ENCODE peak calls at places on chromosomes 3 and 15, in seven cellular contexts. One of them, this sample, is unnamed.

GRCh38 chr3:104596551-104596950 is 770.2 kb upstream of the ALCAM start:
- DNase-seq in AG08396: peak; percentile 23
- DNase-seq in AG09319: peak; percentile 12
- DNase-seq in stimulated activated CD8-positive, alpha-beta memory T cell treated with anti-CD3 and anti-CD28 coated beads, Interleukin-4, amount 100 ng/mL, for 24 hours: no peak
- DNase-seq in fibroblast of mammary gland: peak; percentile 58
- DNase-seq in SK-MEL-5: peak; percentile 72
- DNase-seq in left ventricle myocardium inferior: no peak
- DNase-seq in this sample: peak; percentile 17

GRCh38 chr3:19256313-19256712 is 108.0 kb downstream of the KCNH8 start:
- DNase-seq in AG08396: no peak
- DNase-seq in AG09319: no peak
- DNase-seq in SK-MEL-5: no peak
- DNase-seq in stimulated activated CD8-positive, alpha-beta memory T cell treated with anti-CD3 and anti-CD28 coated beads, Interleukin-4, amount 100 ng/mL, for 24 hours: no peak
- DNase-seq in fibroblast of mammary gland: no peak
- DNase-seq in left ventricle myocardium inferior: no peak
- DNase-seq in this sample: no peak

GRCh38 chr3:26307805-26308204 is 314.8 kb upstream of the LRRC3B start:
- DNase-seq in stimulated activated CD8-positive, alpha-beta memory T cell treated with anti-CD3 and anti-CD28 coated beads, Interleukin-4, amount 100 ng/mL, for 24 hours: no peak
- DNase-seq in fibroblast of mammary gland: no peak
- DNase-seq in AG08396: no peak
- DNase-seq in AG09319: no peak
- DNase-seq in left ventricle myocardium inferior: no peak
- DNase-seq in SK-MEL-5: no peak
- DNase-seq in this sample: no peak

GRCh38 chr15:39939487-39940452 is 5.9 kb downstream of the EIF2AK4 start:
- DNase-seq in AG09319: no peak
- DNase-seq in AG08396: no peak
- DNase-seq in left ventricle myocardium inferior: peak; percentile 32
- DNase-seq in stimulated activated CD8-positive, alpha-beta memory T cell treated with anti-CD3 and anti-CD28 coated beads, Interleukin-4, amount 100 ng/mL, for 24 hours: no peak
- DNase-seq in SK-MEL-5: no peak
- DNase-seq in fibroblast of mammary gland: no peak
- DNase-seq in this sample: no peak

GRCh38 chr3:66208189-66208588 is 12.6 kb upstream of the SLC25A26 start:
- DNase-seq in fibroblast of mammary gland: no peak
- DNase-seq in left ventricle myocardium inferior: no peak
- DNase-seq in AG08396: no peak
- DNase-seq in SK-MEL-5: no peak
- DNase-seq in stimulated activated CD8-positive, alpha-beta memory T cell treated with anti-CD3 and anti-CD28 coated beads, Interleukin-4, amount 100 ng/mL, for 24 hours: no peak
- DNase-seq in AG09319: no peak
- DNase-seq in this sample: no peak

GRCh38 chr3:55585856-55586255 is 98.8 kb upstream of the WNT5A start:
- DNase-seq in AG09319: no peak
- DNase-seq in SK-MEL-5: no peak
- DNase-seq in fibroblast of mammary gland: no peak
- DNase-seq in stimulated activated CD8-positive, alpha-beta memory T cell treated with anti-CD3 and anti-CD28 coated beads, Interleukin-4, amount 100 ng/mL, for 24 hours: no peak
- DNase-seq in left ventricle myocardium inferior: no peak
- DNase-seq in AG08396: no peak
- DNase-seq in this sample: no peak

GRCh38 chr3:111572061-111572460 is 23.1 kb downstream of the ZBED2 start:
- DNase-seq in stimulated activated CD8-positive, alpha-beta memory T cell treated with anti-CD3 and anti-CD28 coated beads, Interleukin-4, amount 100 ng/mL, for 24 hours: no peak
- DNase-seq in fibroblast of mammary gland: no peak
- DNase-seq in left ventricle myocardium inferior: no peak
- DNase-seq in AG09319: no peak
- DNase-seq in AG08396: no peak
- DNase-seq in SK-MEL-5: no peak
- DNase-seq in this sample: no peak

GRCh38 chr15:51289290-51289689 is 49.1 kb downstream of the CYP19A1 start:
- DNase-seq in SK-MEL-5: no peak
- DNase-seq in stimulated activated CD8-positive, alpha-beta memory T cell treated with anti-CD3 and anti-CD28 coated beads, Interleukin-4, amount 100 ng/mL, for 24 hours: no peak
- DNase-seq in left ventricle myocardium inferior: no peak
- DNase-seq in fibroblast of mammary gland: no peak
- DNase-seq in AG08396: no peak
- DNase-seq in AG09319: no peak
- DNase-seq in this sample: no peak

GRCh38 chr3:49900491-49901153 is 3.1 kb downstream of the MST1R start:
- DNase-seq in left ventricle myocardium inferior: peak; percentile 34
- DNase-seq in AG09319: no peak
- DNase-seq in stimulated activated CD8-positive, alpha-beta memory T cell treated with anti-CD3 and anti-CD28 coated beads, Interleukin-4, amount 100 ng/mL, for 24 hours: no peak
- DNase-seq in SK-MEL-5: no peak
- DNase-seq in fibroblast of mammary gland: peak; percentile 8
- DNase-seq in AG08396: peak; percentile 84
- DNase-seq in this sample: no peak

GRCh38 chr3:186998937-186999368 is 68.6 kb downstream of the ST6GAL1 start:
- DNase-seq in SK-MEL-5: no peak
- DNase-seq in fibroblast of mammary gland: no peak
- DNase-seq in AG09319: no peak
- DNase-seq in stimulated activated CD8-positive, alpha-beta memory T cell treated with anti-CD3 and anti-CD28 coated beads, Interleukin-4, amount 100 ng/mL, for 24 hours: no peak
- DNase-seq in left ventricle myocardium inferior: no peak
- DNase-seq in AG08396: no peak
- DNase-seq in this sample: no peak

GRCh38 chr3:16028604-16029003 is 145.9 kb upstream of the GALNT15 start:
- DNase-seq in AG09319: no peak
- DNase-seq in fibroblast of mammary gland: peak; percentile 31
- DNase-seq in SK-MEL-5: no peak
- DNase-seq in stimulated activated CD8-positive, alpha-beta memory T cell treated with anti-CD3 and anti-CD28 coated beads, Interleukin-4, amount 100 ng/mL, for 24 hours: no peak
- DNase-seq in left ventricle myocardium inferior: no peak
- DNase-seq in AG08396: no peak
- DNase-seq in this sample: no peak

GRCh38 chr3:78140866-78141658 is 1101.2 kb downstream of the ROBO2 start:
- DNase-seq in AG08396: peak; percentile 44
- DNase-seq in AG09319: no peak
- DNase-seq in left ventricle myocardium inferior: no peak
- DNase-seq in stimulated activated CD8-positive, alpha-beta memory T cell treated with anti-CD3 and anti-CD28 coated beads, Interleukin-4, amount 100 ng/mL, for 24 hours: no peak
- DNase-seq in fibroblast of mammary gland: peak; percentile 24
- DNase-seq in SK-MEL-5: no peak
- DNase-seq in this sample: peak; percentile 55

GRCh38 chr15:69160976-69161877 is 792 bp downstream of the GLCE start:
- DNase-seq in stimulated activated CD8-positive, alpha-beta memory T cell treated with anti-CD3 and anti-CD28 coated beads, Interleukin-4, amount 100 ng/mL, for 24 hours: no peak
- DNase-seq in AG09319: no peak
- DNase-seq in SK-MEL-5: peak; percentile 59
- DNase-seq in left ventricle myocardium inferior: peak; percentile 44
- DNase-seq in fibroblast of mammary gland: peak; percentile 33
- DNase-seq in AG08396: peak; percentile 46
- DNase-seq in this sample: no peak

GRCh38 chr3:70096376-70097055 is 97.0 kb downstream of the SAMMSON start:
- DNase-seq in AG08396: no peak
- DNase-seq in SK-MEL-5: no peak
- DNase-seq in stimulated activated CD8-positive, alpha-beta memory T cell treated with anti-CD3 and anti-CD28 coated beads, Interleukin-4, amount 100 ng/mL, for 24 hours: no peak
- DNase-seq in left ventricle myocardium inferior: no peak
- DNase-seq in fibroblast of mammary gland: no peak
- DNase-seq in AG09319: no peak
- DNase-seq in this sample: no peak

GRCh38 chr15:77107531-77108355 is 36.8 kb upstream of the TSPAN3 start:
- DNase-seq in stimulated activated CD8-positive, alpha-beta memory T cell treated with anti-CD3 and anti-CD28 coated beads, Interleukin-4, amount 100 ng/mL, for 24 hours: no peak
- DNase-seq in SK-MEL-5: peak; percentile 68
- DNase-seq in fibroblast of mammary gland: peak; percentile 59
- DNase-seq in left ventricle myocardium inferior: peak; percentile 37
- DNase-seq in AG09319: no peak
- DNase-seq in AG08396: peak; percentile 61
- DNase-seq in this sample: no peak

GRCh38 chr3:118818386-118818785 is 216.3 kb downstream of the IGSF11 start:
- DNase-seq in fibroblast of mammary gland: peak; percentile 40
- DNase-seq in left ventricle myocardium inferior: no peak
- DNase-seq in SK-MEL-5: no peak
- DNase-seq in stimulated activated CD8-positive, alpha-beta memory T cell treated with anti-CD3 and anti-CD28 coated beads, Interleukin-4, amount 100 ng/mL, for 24 hours: no peak
- DNase-seq in AG08396: peak; percentile 36
- DNase-seq in AG09319: peak; percentile 37
- DNase-seq in this sample: no peak

GRCh38 chr15:52805351-52806283 is 15.5 kb upstream of the ONECUT1 start:
- DNase-seq in SK-MEL-5: no peak
- DNase-seq in fibroblast of mammary gland: no peak
- DNase-seq in left ventricle myocardium inferior: no peak
- DNase-seq in stimulated activated CD8-positive, alpha-beta memory T cell treated with anti-CD3 and anti-CD28 coated beads, Interleukin-4, amount 100 ng/mL, for 24 hours: no peak
- DNase-seq in AG09319: no peak
- DNase-seq in AG08396: no peak
- DNase-seq in this sample: no peak

GRCh38 chr3:54761661-54762060 is 166.2 kb downstream of the LRTM1 start:
- DNase-seq in AG09319: no peak
- DNase-seq in left ventricle myocardium inferior: no peak
- DNase-seq in AG08396: no peak
- DNase-seq in SK-MEL-5: no peak
- DNase-seq in fibroblast of mammary gland: no peak
- DNase-seq in stimulated activated CD8-positive, alpha-beta memory T cell treated with anti-CD3 and anti-CD28 coated beads, Interleukin-4, amount 100 ng/mL, for 24 hours: no peak
- DNase-seq in this sample: no peak

GRCh38 chr15:75097939-75098338 is 74.5 kb downstream of the PPCDC start:
- DNase-seq in fibroblast of mammary gland: no peak
- DNase-seq in stimulated activated CD8-positive, alpha-beta memory T cell treated with anti-CD3 and anti-CD28 coated beads, Interleukin-4, amount 100 ng/mL, for 24 hours: no peak
- DNase-seq in AG08396: no peak
- DNase-seq in AG09319: no peak
- DNase-seq in SK-MEL-5: no peak
- DNase-seq in left ventricle myocardium inferior: no peak
- DNase-seq in this sample: no peak

GRCh38 chr3:98651766-98652077 is 58.3 kb upstream of the CPOX start:
- DNase-seq in AG09319: no peak
- DNase-seq in left ventricle myocardium inferior: no peak
- DNase-seq in stimulated activated CD8-positive, alpha-beta memory T cell treated with anti-CD3 and anti-CD28 coated beads, Interleukin-4, amount 100 ng/mL, for 24 hours: no peak
- DNase-seq in SK-MEL-5: no peak
- DNase-seq in AG08396: no peak
- DNase-seq in fibroblast of mammary gland: no peak
- DNase-seq in this sample: no peak

GRCh38 chr3:15094187-15094875 is 4.6 kb downstream of the RBSN start:
- DNase-seq in fibroblast of mammary gland: no peak
- DNase-seq in SK-MEL-5: no peak
- DNase-seq in AG09319: no peak
- DNase-seq in AG08396: no peak
- DNase-seq in stimulated activated CD8-positive, alpha-beta memory T cell treated with anti-CD3 and anti-CD28 coated beads, Interleukin-4, amount 100 ng/mL, for 24 hours: no peak
- DNase-seq in left ventricle myocardium inferior: no peak
- DNase-seq in this sample: no peak

GRCh38 chr3:18438586-18438985 is 13.4 kb upstream of the SATB1 start:
- DNase-seq in stimulated activated CD8-positive, alpha-beta memory T cell treated with anti-CD3 and anti-CD28 coated beads, Interleukin-4, amount 100 ng/mL, for 24 hours: peak; percentile 12
- DNase-seq in SK-MEL-5: no peak
- DNase-seq in AG08396: no peak
- DNase-seq in left ventricle myocardium inferior: no peak
- DNase-seq in AG09319: no peak
- DNase-seq in fibroblast of mammary gland: no peak
- DNase-seq in this sample: no peak

GRCh38 chr3:172692751-172693310 is 18.0 kb downstream of the NCEH1 start:
- DNase-seq in SK-MEL-5: no peak
- DNase-seq in stimulated activated CD8-positive, alpha-beta memory T cell treated with anti-CD3 and anti-CD28 coated beads, Interleukin-4, amount 100 ng/mL, for 24 hours: no peak
- DNase-seq in fibroblast of mammary gland: no peak
- DNase-seq in AG09319: no peak
- DNase-seq in left ventricle myocardium inferior: no peak
- DNase-seq in AG08396: no peak
- DNase-seq in this sample: no peak

GRCh38 chr15:78080088-78080460 is 2.6 kb upstream of the TBC1D2B start:
- DNase-seq in left ventricle myocardium inferior: no peak
- DNase-seq in AG08396: no peak
- DNase-seq in AG09319: no peak
- DNase-seq in fibroblast of mammary gland: no peak
- DNase-seq in SK-MEL-5: no peak
- DNase-seq in stimulated activated CD8-positive, alpha-beta memory T cell treated with anti-CD3 and anti-CD28 coated beads, Interleukin-4, amount 100 ng/mL, for 24 hours: no peak
- DNase-seq in this sample: no peak

GRCh38 chr3:16788440-16789057 is 96.2 kb upstream of the PLCL2 start:
- DNase-seq in stimulated activated CD8-positive, alpha-beta memory T cell treated with anti-CD3 and anti-CD28 coated beads, Interleukin-4, amount 100 ng/mL, for 24 hours: no peak
- DNase-seq in AG08396: no peak
- DNase-seq in SK-MEL-5: no peak
- DNase-seq in fibroblast of mammary gland: no peak
- DNase-seq in AG09319: no peak
- DNase-seq in left ventricle myocardium inferior: no peak
- DNase-seq in this sample: no peak

GRCh38 chr3:123272547-123272946 is 70.8 kb downstream of the SEC22A start:
- DNase-seq in left ventricle myocardium inferior: no peak
- DNase-seq in AG09319: no peak
- DNase-seq in stimulated activated CD8-positive, alpha-beta memory T cell treated with anti-CD3 and anti-CD28 coated beads, Interleukin-4, amount 100 ng/mL, for 24 hours: no peak
- DNase-seq in AG08396: no peak
- DNase-seq in fibroblast of mammary gland: peak; percentile 46
- DNase-seq in SK-MEL-5: peak; percentile 85
- DNase-seq in this sample: no peak

GRCh38 chr15:79978260-79978659 is 7.3 kb upstream of the BCL2A1 start:
- DNase-seq in SK-MEL-5: no peak
- DNase-seq in left ventricle myocardium inferior: no peak
- DNase-seq in fibroblast of mammary gland: no peak
- DNase-seq in AG08396: no peak
- DNase-seq in stimulated activated CD8-positive, alpha-beta memory T cell treated with anti-CD3 and anti-CD28 coated beads, Interleukin-4, amount 100 ng/mL, for 24 hours: no peak
- DNase-seq in AG09319: no peak
- DNase-seq in this sample: no peak

GRCh38 chr3:37668431-37668830 is 193.2 kb upstream of the CTDSPL start:
- DNase-seq in left ventricle myocardium inferior: no peak
- DNase-seq in stimulated activated CD8-positive, alpha-beta memory T cell treated with anti-CD3 and anti-CD28 coated beads, Interleukin-4, amount 100 ng/mL, for 24 hours: no peak
- DNase-seq in fibroblast of mammary gland: peak; percentile 34
- DNase-seq in SK-MEL-5: no peak
- DNase-seq in AG09319: no peak
- DNase-seq in AG08396: no peak
- DNase-seq in this sample: no peak

GRCh38 chr15:87416591-87417257 is 839.8 kb downstream of the NTRK3 start:
- DNase-seq in SK-MEL-5: peak; percentile 37
- DNase-seq in AG08396: no peak
- DNase-seq in stimulated activated CD8-positive, alpha-beta memory T cell treated with anti-CD3 and anti-CD28 coated beads, Interleukin-4, amount 100 ng/mL, for 24 hours: no peak
- DNase-seq in fibroblast of mammary gland: no peak
- DNase-seq in AG09319: no peak
- DNase-seq in left ventricle myocardium inferior: no peak
- DNase-seq in this sample: no peak

GRCh38 chr3:67297715-67298475 is 299.8 kb downstream of the KBTBD8 start:
- DNase-seq in left ventricle myocardium inferior: no peak
- DNase-seq in AG08396: no peak
- DNase-seq in stimulated activated CD8-positive, alpha-beta memory T cell treated with anti-CD3 and anti-CD28 coated beads, Interleukin-4, amount 100 ng/mL, for 24 hours: no peak
- DNase-seq in fibroblast of mammary gland: no peak
- DNase-seq in SK-MEL-5: no peak
- DNase-seq in AG09319: no peak
- DNase-seq in this sample: no peak

This sample was measured in pulmonary artery endothelial cell.